ENCODE peak calls at places on chromosomes 5 and 9, in nine cellular contexts. W is brain microvascular endothelial cell, N is RWPE2, I is body of pancreas, T is SK-N-SH, R is tibial artery, B is upper lobe of right lung, H is HepG2, P is right lobe of liver. O is an unnamed sample.

GRCh38 chr5:50711280-50711679 is 44.8 kb downstream of the PARP8 start:
- DNase-seq in P (peak; percentile 45), I (peak; percentile 51), N (no peak), W (peak; percentile 6), T (peak; percentile 2), R (no peak), H (no peak), B (no peak), O (no peak)

GRCh38 chr9:86282979-86283535 is 719 bp upstream of the ISCA1 start:
- DNase-seq in H (no peak), T (no peak), N (no peak), P (no peak), B (no peak), R (no peak), I (no peak), W (peak; percentile 79), O (no peak)

GRCh38 chr5:72908666-72909065 is 47.2 kb upstream of the FCHO2 start:
- DNase-seq in R (no peak), N (no peak), W (no peak), P (no peak), T (no peak), B (no peak), I (no peak), H (no peak), O (no peak)

GRCh38 chr9:91751922-91752321 is 198.1 kb downstream of the ROR2 start:
- DNase-seq in P (no peak), B (no peak), N (no peak), W (peak; percentile 36), I (no peak), T (no peak), H (no peak), R (no peak), O (no peak)

GRCh38 chr5:134581241-134581981 is 51.2 kb downstream of the SAR1B start:
- DNase-seq in N (no peak), B (peak; percentile 60), R (no peak), T (peak; percentile 42), I (no peak), W (no peak), P (no peak), H (no peak), O (no peak)

GRCh38 chr5:126503602-126504104 is 80.4 kb downstream of the GRAMD2B start:
- DNase-seq in H (no peak), T (no peak), N (no peak), B (no peak), W (peak; percentile 45), R (peak; percentile 74), I (no peak), P (peak; percentile 35), O (no peak)

GRCh38 chr5:158431369-158432029 is 572.6 kb upstream of the CLINT1 start:
- DNase-seq in H (no peak), B (no peak), T (no peak), W (no peak), N (no peak), R (no peak), I (no peak), P (no peak), O (no peak)

GRCh38 chr5:61702784-61703183 is 370.7 kb downstream of the ZSWIM6 start:
- DNase-seq in I (no peak), R (no peak), H (no peak), T (no peak), N (no peak), W (no peak), P (no peak), B (no peak), O (no peak)

GRCh38 chr5:172691886-172692285 is 50.8 kb downstream of the NEURL1B start:
- DNase-seq in W (no peak), R (no peak), T (no peak), N (no peak), P (no peak), B (no peak), I (no peak), H (no peak), O (no peak)

GRCh38 chr9:91949946-91950664 is at the start of gene ROR2:
- DNase-seq in N (no peak), H (no peak), I (peak; percentile 71), P (peak; percentile 43), T (peak; percentile 96), W (no peak), B (peak; percentile 77), R (no peak), O (peak; percentile 90)

GRCh38 chr9:69809304-69809863 is 11.2 kb upstream of the CFAP95 start:
- DNase-seq in I (no peak), P (no peak), R (no peak), W (no peak), B (no peak), H (no peak), N (no peak), T (peak; percentile 20), O (peak; percentile 23)

GRCh38 chr9:123355761-123356520 is at the start of gene CRB2:
- DNase-seq in R (no peak), H (peak; percentile 54), I (no peak), P (no peak), W (no peak), T (peak; percentile 42), B (no peak), N (no peak), O (peak; percentile 74)

GRCh38 chr5:31767335-31768031 is 128.6 kb downstream of the PDZD2 start:
- DNase-seq in P (no peak), H (no peak), W (no peak), T (no peak), R (no peak), N (no peak), I (no peak), B (no peak), O (no peak)

GRCh38 chr5:96049398-96050272 is 88.0 kb upstream of the ELL2 start:
- DNase-seq in H (no peak), I (no peak), N (no peak), T (no peak), R (no peak), B (no peak), P (no peak), W (peak; percentile 69), O (no peak)

GRCh38 chr5:122996102-122996501 is 40.4 kb downstream of the PPIC start:
- DNase-seq in N (no peak), P (peak; percentile 49), B (no peak), H (no peak), R (no peak), T (no peak), W (no peak), I (no peak), O (no peak)

GRCh38 chr5:169415351-169415750 is 114.4 kb upstream of the SLIT3 start:
- DNase-seq in B (no peak), I (no peak), T (no peak), N (no peak), P (no peak), R (no peak), H (no peak), W (no peak), O (no peak)

GRCh38 chr9:13810510-13810909 is 503.4 kb downstream of the NFIB start:
- DNase-seq in I (no peak), N (no peak), B (no peak), H (no peak), T (no peak), W (no peak), P (no peak), R (no peak), O (no peak)

GRCh38 chr5:165526357-165526756 is 2020.9 kb downstream of the MAT2B start:
- DNase-seq in N (no peak), W (no peak), P (no peak), B (no peak), R (no peak), T (no peak), I (no peak), H (no peak), O (no peak)

GRCh38 chr9:970310-971002 is 6.0 kb upstream of the DMRT3 start:
- DNase-seq in P (no peak), B (no peak), R (no peak), N (no peak), H (no peak), I (no peak), W (no peak), T (no peak), O (no peak)
- H3K27me3 ChIP-seq in P (peaks cover 23% of the 10 kb centered on the region), B (peaks cover 100% of the 10 kb centered on the region), R (peaks cover 78% of the 10 kb centered on the region), N (peaks cover 100% of the 10 kb centered on the region), H (peaks cover 63% of the 10 kb centered on the region), I (no peaks in the 10 kb centered on the region), W (peaks cover 91% of the 10 kb centered on the region), T (peaks cover 90% of the 10 kb centered on the region), O (peaks cover 88% of the 10 kb centered on the region)

GRCh38 chr5:45639038-45639437 is 57.1 kb downstream of the HCN1 start:
- DNase-seq in I (no peak), W (no peak), B (no peak), H (no peak), T (peak; percentile 1), N (no peak), R (no peak), P (no peak), O (no peak)
- TF ChIP-seq CTCF in I (peak; percentile 39), W (no peak), B (no peak), H (no peak), T (peak; percentile 56), N (peak; percentile 64), R (no peak), P (no peak), O (peak; percentile 54)

GRCh38 chr5:170628691-170629565 is 125.1 kb downstream of the KCNIP1 start:
- DNase-seq in R (no peak), B (no peak), H (no peak), N (peak; percentile 52), W (no peak), I (no peak), T (no peak), P (no peak), O (no peak)
- H3K27me3 ChIP-seq in R (peaks cover 9% of the 10 kb centered on the region), B (no peaks in the 10 kb centered on the region), H (peaks cover 4% of the 10 kb centered on the region), N (peaks cover 4% of the 10 kb centered on the region), W (no peaks in the 10 kb centered on the region), I (no peaks in the 10 kb centered on the region), T (no peaks in the 10 kb centered on the region), P (no peaks in the 10 kb centered on the region), O (peaks cover 13% of the 10 kb centered on the region)

GRCh38 chr5:173785421-173785820 is 102.7 kb upstream of the CPEB4 start:
- DNase-seq in H (no peak), W (no peak), I (no peak), R (no peak), B (no peak), T (no peak), N (peak; percentile 23), P (no peak), O (no peak)

GRCh38 chr5:173782671-173783101 is 105.5 kb upstream of the CPEB4 start:
- DNase-seq in W (no peak), T (no peak), H (no peak), R (no peak), I (no peak), P (no peak), B (no peak), N (no peak), O (no peak)

GRCh38 chr5:173786296-173787187 is 101.6 kb upstream of the CPEB4 start:
- DNase-seq in B (no peak), R (no peak), P (no peak), W (no peak), I (no peak), T (no peak), N (peak; percentile 26), H (no peak), O (no peak)

GRCh38 chr5:173789031-173789920 is 98.9 kb upstream of the CPEB4 start:
- DNase-seq in B (peak; percentile 79), W (peak; percentile 83), H (peak; percentile 79), I (no peak), N (no peak), P (peak; percentile 88), R (no peak), T (no peak), O (no peak)

DNA sequence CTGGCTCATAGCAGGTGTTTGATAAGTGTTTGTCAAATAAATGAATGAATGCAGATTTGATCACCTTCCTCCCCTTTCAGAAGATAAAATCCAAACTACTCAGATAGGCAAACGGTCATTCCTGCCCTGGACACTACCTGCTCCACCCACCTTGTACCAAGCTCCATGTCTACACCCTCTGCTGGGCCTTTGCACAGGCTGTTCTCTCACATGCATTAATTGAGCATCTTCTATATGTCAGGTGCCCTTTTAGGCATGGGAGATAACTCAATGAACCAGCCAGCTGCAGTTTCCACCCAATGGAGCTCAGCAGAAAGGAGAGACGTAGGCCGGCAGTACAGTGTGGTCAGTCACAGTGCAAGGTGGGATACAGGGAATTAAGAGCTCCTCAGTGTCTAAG is 102.3 kb upstream of the CPEB4 start:
- DNase-seq in B (no peak), I (no peak), R (no peak), P (no peak), W (no peak), H (no peak), N (peak; percentile 9), T (no peak), O (no peak)
- TF ChIP-seq CTCF in B (no peak), I (no peak), R (no peak), P (no peak), W (no peak), H (no peak), N (no peak), T (no peak), O (no peak)

O was measured in BE2C.